ENCODE peak calls at places on chromosomes 13 and 19, in six cellular contexts. L, K, O, F, J and U are unnamed samples.
A peak's percentile ranks its signal among the peaks of the same experiment; 100 is the strongest.

GRCh38 chr19:48737360-48737998 is 2.9 kb downstream of the RASIP1 start:
- DNase-seq in L (no peak), K (peak; percentile 85), O (no peak), F (no peak), J (peak; percentile 78), U (no peak)

GRCh38 chr19:53576941-53577653 is 39.2 kb downstream of the ZNF331 start:
- DNase-seq in L (no peak), K (no peak), O (no peak), F (no peak), J (no peak), U (no peak)

GRCh38 chr19:13985771-13986347 is 20.3 kb downstream of the RFX1 start:
- DNase-seq in L (no peak), K (no peak), O (no peak), F (no peak), J (no peak), U (no peak)

GRCh38 chr19:55606471-55606787 is 982 bp downstream of the ZNF865 start:
- DNase-seq in L (no peak), K (no peak), O (no peak), F (no peak), J (no peak), U (no peak)

GRCh38 chr13:20706661-20707060 is 3.2 kb downstream of the IL17D start:
- DNase-seq in L (no peak), K (no peak), O (no peak), F (no peak), J (no peak), U (no peak)

GRCh38 chr19:29663861-29664752 is 1.2 kb upstream of the PLEKHF1 start:
- DNase-seq in L (no peak), K (no peak), O (no peak), F (no peak), J (no peak), U (no peak)

GRCh38 chr19:13959962-13960862 is 7.9 kb downstream of the DCAF15 start:
- DNase-seq in L (no peak), K (no peak), O (no peak), F (no peak), J (no peak), U (no peak)

GRCh38 chr19:29645911-29646310 is 19.4 kb upstream of the PLEKHF1 start:
- DNase-seq in L (no peak), K (peak; percentile 56), O (peak; percentile 27), F (peak; percentile 61), J (peak; percentile 77), U (peak; percentile 80)

GRCh38 chr13:29924482-29924884 is 74.1 kb upstream of the UBL3 start:
- DNase-seq in L (no peak), K (no peak), O (peak; percentile 44), F (no peak), J (no peak), U (no peak)

GRCh38 chr19:44111910-44112463 is 1.2 kb upstream of the ZNF225 start:
- DNase-seq in L (no peak), K (peak; percentile 44), O (no peak), F (no peak), J (no peak), U (no peak)

GRCh38 chr19:49911381-49912145 is 14.9 kb upstream of the IL4I1 start:
- DNase-seq in L (no peak), K (no peak), O (no peak), F (no peak), J (no peak), U (no peak)

GRCh38 chr19:28208745-28209144 is 1004.2 kb downstream of the UQCRFS1 start:
- DNase-seq in L (no peak), K (no peak), O (no peak), F (no peak), J (no peak), U (no peak)

GRCh38 chr13:31896427-31896826 is 135.1 kb upstream of the FRY start:
- DNase-seq in L (peak; percentile 20), K (no peak), O (no peak), F (peak; percentile 41), J (no peak), U (peak; percentile 68)

GRCh38 chr13:27370305-27370853 is 54.0 kb upstream of the GTF3A start:
- DNase-seq in L (no peak), K (no peak), O (no peak), F (no peak), J (no peak), U (no peak)

GRCh38 chr13:29746167-29746677 is 104.2 kb downstream of the UBL3 start:
- DNase-seq in L (no peak), K (no peak), O (no peak), F (no peak), J (no peak), U (no peak)

GRCh38 chr19:51783373-51783772 is 11.6 kb upstream of the FPR3 start:
- DNase-seq in L (no peak), K (no peak), O (peak; percentile 23), F (no peak), J (no peak), U (no peak)

GRCh38 chr13:37515226-37515625 is 83.3 kb downstream of the POSTN start:
- DNase-seq in L (no peak), K (no peak), O (no peak), F (no peak), J (no peak), U (no peak)

GRCh38 chr19:34224996-34225658 is 29.2 kb upstream of the GARRE1 start:
- DNase-seq in L (no peak), K (no peak), O (no peak), F (no peak), J (no peak), U (no peak)

GRCh38 chr19:31127132-31127967 is 221.9 kb downstream of the TSHZ3 start:
- DNase-seq in L (no peak), K (no peak), O (no peak), F (no peak), J (no peak), U (no peak)

GRCh38 chr19:29529646-29530548 is 4.1 kb downstream of the VSTM2B start:
- DNase-seq in L (no peak), K (no peak), O (no peak), F (no peak), J (no peak), U (no peak)

GRCh38 chr13:65445340-65445739 is 1784.8 kb downstream of the PCDH9 start:
- DNase-seq in L (no peak), K (no peak), O (no peak), F (no peak), J (no peak), U (no peak)

GRCh38 chr13:39217471-39217870 is 179.2 kb downstream of the NHLRC3 start:
- DNase-seq in L (no peak), K (no peak), O (no peak), F (no peak), J (no peak), U (no peak)

GRCh38 chr13:109743706-109744453 is 42.5 kb downstream of the IRS2 start:
- DNase-seq in L (no peak), K (no peak), O (no peak), F (no peak), J (no peak), U (no peak)

GRCh38 chr19:46919324-46919723 is 58.5 kb downstream of the ARHGAP35 start:
- DNase-seq in L (no peak), K (no peak), O (no peak), F (no peak), J (no peak), U (no peak)

GRCh38 chr13:113744197-113745000 is 14.6 kb upstream of the TMEM255B start:
- DNase-seq in L (no peak), K (no peak), O (no peak), F (no peak), J (no peak), U (no peak)

GRCh38 chr13:91722267-91722884 is 324.0 kb downstream of the GPC5 start:
- DNase-seq in L (no peak), K (peak; percentile 5), O (no peak), F (no peak), J (no peak), U (no peak)

GRCh38 chr13:29520671-29521070 is 74.8 kb downstream of the SLC7A1 start:
- DNase-seq in L (no peak), K (no peak), O (no peak), F (no peak), J (no peak), U (no peak)

GRCh38 chr13:75985132-75985531 is 349.0 kb downstream of the LMO7 start:
- DNase-seq in L (no peak), K (no peak), O (no peak), F (no peak), J (no peak), U (no peak)

GRCh38 chr19:53892981-53893325 is 11.0 kb downstream of the PRKCG start:
- DNase-seq in L (no peak), K (no peak), O (no peak), F (no peak), J (no peak), U (no peak)

GRCh38 chr19:29004796-29005195 is 208.2 kb downstream of the UQCRFS1 start:
- DNase-seq in L (no peak), K (no peak), O (no peak), F (no peak), J (no peak), U (no peak)

GRCh38 chr19:33309826-33310225 is 7.5 kb upstream of the CEBPA start:
- DNase-seq in L (no peak), K (no peak), O (no peak), F (no peak), J (no peak), U (no peak)

GRCh38 chr19:12092065-12092867 is 27.7 kb downstream of the ZNF844 start:
- DNase-seq in L (peak; percentile 58), K (peak; percentile 89), O (peak; percentile 72), F (peak; percentile 90), J (peak; percentile 80), U (peak; percentile 87)

DNA sequence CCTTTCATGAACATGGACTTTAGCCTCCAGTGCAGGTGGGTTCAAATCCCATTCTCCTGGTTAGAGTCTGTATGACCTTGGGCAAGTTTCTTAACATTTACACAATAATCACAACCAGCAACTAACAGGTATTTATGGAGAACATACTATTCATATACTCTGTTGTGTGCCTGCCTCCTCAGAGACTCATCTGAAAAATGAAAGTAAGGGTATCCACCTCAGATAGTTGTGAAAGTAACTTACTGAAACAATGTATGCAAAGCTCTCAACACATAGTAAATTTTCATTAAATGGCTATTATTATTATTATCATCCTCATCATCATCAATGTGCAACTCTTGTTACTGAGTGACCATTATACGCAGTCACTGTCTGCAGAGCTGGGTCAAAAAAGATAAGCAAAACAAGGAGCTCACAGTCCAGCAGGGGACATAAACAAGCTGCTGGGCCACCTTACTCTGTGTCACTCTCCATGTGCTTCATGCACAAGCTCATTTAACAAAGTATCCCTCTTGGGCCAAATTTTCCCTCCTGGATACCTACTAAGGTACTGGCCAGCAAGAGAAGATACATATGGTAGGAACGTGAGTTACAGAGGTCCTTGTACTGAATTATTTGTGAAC is 70.9 kb upstream of the FNDC3A start:
- DNase-seq in L (no peak), K (no peak), O (no peak), F (no peak), J (no peak), U (no peak)
- H3K27ac ChIP-seq in L (no peak overlapping the region), K (no peak overlapping the region), O (no peak overlapping the region), F (no peak overlapping the region), J (no peak overlapping the region), U (no peak overlapping the region)

GRCh38 chr19:10418281-10419199 is 1.8 kb upstream of the PDE4A start:
- DNase-seq in L (no peak), K (no peak), O (no peak), F (no peak), J (no peak), U (no peak)
- TF ChIP-seq CTCF in L (no peak), K (no peak), O (no peak), F (no peak), J (no peak), U (no peak)

GRCh38 chr13:33940898-33941297 is 122.9 kb downstream of the RFC3 start:
- DNase-seq in L (no peak), K (no peak), O (no peak), F (no peak), J (no peak), U (no peak)
- H3K27ac ChIP-seq in L (no peak overlapping the region), K (no peak overlapping the region), O (peak overlapping the region; percentile 6), F (no peak overlapping the region), J (no peak overlapping the region), U (no peak overlapping the region)

GRCh38 chr19:38650911-38651584 is 3.6 kb downstream of the ACTN4 start:
- DNase-seq in L (peak; percentile 61), K (peak; percentile 67), O (no peak), F (no peak), J (no peak), U (peak; percentile 78)
- TF ChIP-seq CTCF in L (no peak), K (peak; percentile 38), O (no peak), F (no peak), J (no peak), U (no peak)